ENCODE peak calls at places on chromosomes 11 and 22, in seven cellular contexts. G, I, Q, U, P, K and J are unnamed samples.

GRCh38 chr22:39502789-39503464 is 837 bp downstream of the MIEF1 start:
- DNase-seq in I (no peak), P (no peak), Q (peak), G (peak), U (no peak), K (no peak), J (no peak)

GRCh38 chr11:125343086-125343731 is 152.9 kb downstream of the FEZ1 start:
- DNase-seq in U (no peak), Q (no peak), G (no peak), I (no peak), K (no peak), P (no peak), J (no peak)

GRCh38 chr11:107606122-107606521 is 15.2 kb downstream of the ELMOD1 start:
- DNase-seq in Q (no peak), I (peak), G (no peak), U (peak), K (no peak), P (no peak), J (no peak)

GRCh38 chr11:106379712-106380111 is 302.2 kb downstream of the AASDHPPT start:
- DNase-seq in U (no peak), G (peak), P (no peak), K (no peak), I (no peak), Q (no peak), J (no peak)

GRCh38 chr11:122354029-122354697 is 238.1 kb upstream of the BLID start:
- DNase-seq in G (no peak), U (no peak), Q (no peak), K (no peak), P (no peak), I (no peak), J (no peak)

GRCh38 chr11:117834838-117835443 is 10.4 kb upstream of the FXYD2 start:
- DNase-seq in G (no peak), K (no peak), I (no peak), U (no peak), P (no peak), Q (no peak), J (no peak)

GRCh38 chr22:19291218-19291579 is 320 bp downstream of the CLTCL1 start:
- DNase-seq in G (no peak), P (no peak), U (peak), Q (no peak), K (no peak), I (peak), J (peak)

GRCh38 chr11:60699282-60699681 is at the start of gene MS4A8:
- DNase-seq in I (no peak), K (no peak), U (no peak), G (no peak), P (no peak), Q (no peak), J (no peak)

GRCh38 chr11:62770778-62771143 is 435 bp upstream of the TAF6L start:
- DNase-seq in K (no peak), P (no peak), I (no peak), G (no peak), U (peak), Q (no peak), J (no peak)

GRCh38 chr11:77082838-77083552 is 16.2 kb downstream of the CAPN5 start:
- DNase-seq in I (peak), P (peak), U (no peak), K (no peak), G (no peak), Q (peak), J (no peak)

GRCh38 chr11:61295596-61295926 is 445 bp upstream of the VWCE start:
- DNase-seq in U (no peak), Q (no peak), P (no peak), I (no peak), G (no peak), K (no peak), J (no peak)

GRCh38 chr22:48104786-48105185 is 1342.3 kb downstream of the TBC1D22A start:
- DNase-seq in I (no peak), U (no peak), G (no peak), P (no peak), K (no peak), Q (no peak), J (no peak)

GRCh38 chr11:9861860-9862725 is 198.2 kb downstream of the SWAP70 start:
- DNase-seq in K (peak), U (peak), G (peak), P (peak), Q (peak), I (peak), J (peak)

GRCh38 chr11:1459219-1459575 is 27.4 kb downstream of the MOB2 start:
- DNase-seq in P (no peak), Q (no peak), U (no peak), K (no peak), G (no peak), I (no peak), J (no peak)

GRCh38 chr11:64428685-64429084 is 69.7 kb downstream of the RPS6KA4 start:
- DNase-seq in G (no peak), P (no peak), K (no peak), U (peak), I (peak), Q (no peak), J (no peak)

GRCh38 chr22:36344106-36344827 is 43.5 kb downstream of the MYH9 start:
- DNase-seq in G (no peak), I (no peak), Q (no peak), P (no peak), K (no peak), U (no peak), J (no peak)

GRCh38 chr11:20374746-20375305 is 11.3 kb downstream of the HTATIP2 start:
- DNase-seq in P (no peak), K (no peak), G (no peak), I (no peak), U (no peak), Q (peak), J (no peak)

GRCh38 chr22:31604137-31604705 is 57.8 kb downstream of the PISD start:
- DNase-seq in K (no peak), P (no peak), G (no peak), U (no peak), I (no peak), Q (no peak), J (no peak)

GRCh38 chr11:44600739-44601416 is 35.4 kb downstream of the CD82 start:
- DNase-seq in Q (peak), G (no peak), I (peak), P (no peak), K (no peak), U (peak), J (no peak)

GRCh38 chr11:77411238-77411637 is 62.7 kb downstream of the PAK1 start:
- DNase-seq in G (no peak), U (no peak), Q (peak), I (peak), K (no peak), P (peak), J (no peak)

GRCh38 chr22:26751217-26751616 is 93.8 kb downstream of the MIAT start:
- DNase-seq in U (peak), G (no peak), Q (no peak), P (peak), K (peak), I (peak), J (peak)

GRCh38 chr11:2206291-2206690 is 34.7 kb upstream of the TH start:
- DNase-seq in U (peak), G (no peak), Q (no peak), I (no peak), K (no peak), P (no peak), J (peak)

GRCh38 chr11:123450593-123450992 is 20.5 kb downstream of the GRAMD1B start:
- DNase-seq in K (no peak), I (no peak), U (no peak), P (no peak), Q (peak), G (no peak), J (no peak)

GRCh38 chr22:42388130-42388797 is 43.9 kb downstream of the NFAM1 start:
- DNase-seq in P (no peak), U (no peak), G (no peak), Q (peak), I (peak), K (no peak), J (no peak)

GRCh38 chr11:107139396-107139795 is 121.1 kb upstream of the GUCY1A2 start:
- DNase-seq in G (no peak), P (no peak), U (no peak), K (no peak), Q (no peak), I (no peak), J (no peak)

GRCh38 chr11:75706260-75706729 is 11.3 kb upstream of the MOGAT2 start:
- DNase-seq in U (peak), I (peak), P (peak), Q (peak), G (peak), K (peak), J (peak)

GRCh38 chr11:71244116-71244815 is 8.1 kb downstream of the SHANK2 start:
- DNase-seq in G (no peak), I (no peak), K (no peak), U (no peak), Q (peak), P (peak), J (no peak)

GRCh38 chr11:87036756-87037449 is 831 bp upstream of the TMEM135 start:
- DNase-seq in Q (no peak), K (peak), G (peak), U (no peak), P (peak), I (no peak), J (peak)

GRCh38 chr11:127106142-127106541 is 105.6 kb upstream of the KIRREL3 start:
- DNase-seq in K (peak), I (peak), P (no peak), Q (peak), G (no peak), U (no peak), J (no peak)

GRCh38 chr22:26712158-26712557 is 54.8 kb downstream of the MIAT start:
- DNase-seq in I (no peak), P (peak), Q (no peak), K (no peak), U (no peak), G (no peak), J (no peak)

GRCh38 chr11:32852142-32852541 is 22.4 kb downstream of the PRRG4 start:
- DNase-seq in P (no peak), I (peak), K (no peak), U (no peak), Q (peak), G (peak), J (no peak)

GRCh38 chr11:101860694-101861371 is 54.0 kb upstream of the CEP126 start:
- DNase-seq in Q (peak), U (peak), G (peak), K (peak), I (peak), P (peak), J (no peak)

GRCh38 chr22:43955883-43956286 is 643 bp downstream of the SAMM50 start:
- DNase-seq in P (no peak), I (no peak), U (no peak), G (no peak), K (no peak), Q (no peak), J (no peak)

GRCh38 chr11:73320786-73321325 is 12.8 kb downstream of the ARHGEF17 start:
- DNase-seq in I (no peak), Q (peak), G (no peak), K (no peak), P (peak), U (no peak), J (no peak)

GRCh38 chr22:33401291-33401690 is 343.1 kb upstream of the SYN3 start:
- DNase-seq in K (no peak), U (no peak), I (no peak), P (no peak), G (no peak), Q (peak), J (no peak)

GRCh38 chr11:106276859-106277436 is 199.5 kb downstream of the AASDHPPT start:
- DNase-seq in U (peak), P (no peak), I (peak), G (peak), K (peak), Q (peak), J (no peak)

GRCh38 chr22:44360686-44361381 is 48.1 kb upstream of the SHISAL1 start:
- DNase-seq in P (peak), Q (peak), I (peak), G (no peak), U (no peak), K (no peak), J (no peak)

GRCh38 chr22:45910928-45911467 is 66.0 kb downstream of the WNT7B start:
- DNase-seq in Q (no peak), U (no peak), I (no peak), P (no peak), G (no peak), K (no peak), J (no peak)

GRCh38 chr22:38799265-38800002 is 5.5 kb upstream of the DNAL4 start:
- DNase-seq in G (no peak), Q (peak), I (no peak), P (peak), K (no peak), U (no peak), J (no peak)

DNA sequence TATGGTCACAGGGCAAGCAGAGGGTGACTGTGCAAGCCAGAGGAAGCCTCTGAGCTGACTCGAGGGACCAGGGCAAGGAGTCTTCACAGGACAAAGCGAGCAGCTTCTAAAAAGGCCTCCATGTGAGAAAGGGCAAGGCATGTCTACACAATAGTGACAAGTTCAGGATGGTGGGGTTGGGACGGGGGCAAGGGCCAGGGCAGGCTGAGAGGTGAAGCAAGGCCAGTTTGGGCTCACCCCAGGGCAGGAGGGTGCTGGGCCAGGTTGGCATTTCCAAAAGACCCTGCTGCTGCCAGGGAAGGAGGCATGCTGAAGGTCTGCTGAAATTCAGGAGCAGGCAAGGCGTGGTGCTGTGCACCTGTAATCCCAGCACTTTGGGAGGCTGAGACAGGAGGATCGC is 12.3 kb upstream of the CABP7 start:
- DNase-seq in G (no peak), K (no peak), I (no peak), P (no peak), U (no peak), Q (no peak), J (no peak)
- H3K4ac ChIP-seq in G (no peak), K (no peak), I (no peak), P (no peak), U (no peak), Q (no peak), J (no peak)

GRCh38 chr11:47511927-47512326 is 41.0 kb downstream of the CELF1 start:
- DNase-seq in U (no peak), I (no peak), K (no peak), Q (no peak), P (peak), G (no peak), J (no peak)
- H3K4ac ChIP-seq in U (no peak), I (no peak), K (no peak), Q (no peak), P (no peak), G (peak), J (no peak)

DNA sequence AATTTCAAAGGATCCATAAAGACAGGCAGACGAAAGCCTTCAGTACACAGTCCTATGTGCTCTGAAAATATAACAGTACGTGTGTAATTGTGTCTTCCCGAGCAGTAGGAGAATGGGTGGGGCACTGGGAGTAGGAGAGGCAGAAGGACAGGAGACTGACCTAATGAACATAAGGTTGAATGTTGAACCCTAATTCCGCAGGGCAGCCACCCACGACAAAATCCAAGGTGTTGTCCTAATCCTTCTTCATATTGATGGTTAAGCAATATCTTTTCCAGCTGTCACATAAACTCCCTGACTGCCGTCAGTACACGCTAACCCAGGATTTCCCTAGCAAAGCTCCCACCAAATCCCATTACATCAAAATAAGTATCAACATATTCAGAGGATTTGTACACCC is 34.5 kb downstream of the SPATA19 start:
- DNase-seq in I (no peak), G (no peak), Q (no peak), U (no peak), K (no peak), P (no peak), J (no peak)
- H3K4ac ChIP-seq in I (no peak), G (no peak), Q (no peak), U (no peak), K (no peak), P (no peak), J (no peak)

GRCh38 chr11:119797736-119798135 is 68.7 kb upstream of the NECTIN1 start:
- DNase-seq in G (no peak), P (no peak), I (peak), Q (no peak), K (peak), U (peak), J (no peak)
- H3K4ac ChIP-seq in G (no peak), P (no peak), I (no peak), Q (no peak), K (no peak), U (no peak), J (no peak)